ENCODE peak calls at places on chromosomes 4 and X, in ten cellular contexts. One of them, this sample, is unnamed.

GRCh38 chrX:2967998-2968909 is 38.1 kb upstream of the ARSH start:
- DNase-seq in posterior vena cava: no peak
- DNase-seq in GOT3: no peak
- DNase-seq in stimulated activated CD8-positive, alpha-beta memory T cell treated with anti-CD3 and anti-CD28 coated beads, Interleukin-7, amount 100 ng/mL, for 48 hours: no peak
- DNase-seq in Calu3: no peak
- DNase-seq in stimulated activated CD4-positive, alpha-beta T cell treated with anti-CD3 and anti-CD28 coated beads, Interleukin-12 subunit alpha, Interleukin-12 subunit beta, amount 100 ng/mL, for 48 hours: peak; percentile 8
- DNase-seq in pons: peak; percentile 31
- DNase-seq in HepG2: no peak
- DNase-seq in Right ventricle myocardium superior: peak; percentile 37
- DNase-seq in endodermal cell: peak; percentile 57
- DNase-seq in this sample: no peak

GRCh38 chr4:182338731-182339130 is 95.5 kb downstream of the TENM3 start:
- DNase-seq in stimulated activated CD4-positive, alpha-beta T cell treated with anti-CD3 and anti-CD28 coated beads, Interleukin-12 subunit alpha, Interleukin-12 subunit beta, amount 100 ng/mL, for 48 hours: no peak
- DNase-seq in pons: no peak
- DNase-seq in GOT3: no peak
- DNase-seq in posterior vena cava: no peak
- DNase-seq in endodermal cell: no peak
- DNase-seq in HepG2: no peak
- DNase-seq in Calu3: no peak
- DNase-seq in stimulated activated CD8-positive, alpha-beta memory T cell treated with anti-CD3 and anti-CD28 coated beads, Interleukin-7, amount 100 ng/mL, for 48 hours: no peak
- DNase-seq in Right ventricle myocardium superior: no peak
- DNase-seq in this sample: no peak

GRCh38 chr4:71235321-71236206 is 103.3 kb upstream of the SLC4A4 start:
- DNase-seq in HepG2: no peak
- DNase-seq in GOT3: no peak
- DNase-seq in stimulated activated CD4-positive, alpha-beta T cell treated with anti-CD3 and anti-CD28 coated beads, Interleukin-12 subunit alpha, Interleukin-12 subunit beta, amount 100 ng/mL, for 48 hours: no peak
- DNase-seq in Calu3: no peak
- DNase-seq in Right ventricle myocardium superior: no peak
- DNase-seq in pons: peak; percentile 22
- DNase-seq in stimulated activated CD8-positive, alpha-beta memory T cell treated with anti-CD3 and anti-CD28 coated beads, Interleukin-7, amount 100 ng/mL, for 48 hours: no peak
- DNase-seq in posterior vena cava: no peak
- DNase-seq in endodermal cell: no peak
- DNase-seq in this sample: no peak

GRCh38 chr4:106369456-106370060 is 980 bp upstream of the GIMD1 start:
- DNase-seq in Calu3: peak; percentile 43
- DNase-seq in endodermal cell: peak; percentile 72
- DNase-seq in Right ventricle myocardium superior: no peak
- DNase-seq in posterior vena cava: no peak
- DNase-seq in pons: peak; percentile 44
- DNase-seq in GOT3: no peak
- DNase-seq in HepG2: peak; percentile 42
- DNase-seq in stimulated activated CD8-positive, alpha-beta memory T cell treated with anti-CD3 and anti-CD28 coated beads, Interleukin-7, amount 100 ng/mL, for 48 hours: no peak
- DNase-seq in stimulated activated CD4-positive, alpha-beta T cell treated with anti-CD3 and anti-CD28 coated beads, Interleukin-12 subunit alpha, Interleukin-12 subunit beta, amount 100 ng/mL, for 48 hours: no peak
- DNase-seq in this sample: peak; percentile 73

GRCh38 chr4:142379277-142380051 is 466.6 kb downstream of the INPP4B start:
- DNase-seq in stimulated activated CD8-positive, alpha-beta memory T cell treated with anti-CD3 and anti-CD28 coated beads, Interleukin-7, amount 100 ng/mL, for 48 hours: no peak
- DNase-seq in GOT3: no peak
- DNase-seq in HepG2: no peak
- DNase-seq in Right ventricle myocardium superior: no peak
- DNase-seq in pons: no peak
- DNase-seq in Calu3: no peak
- DNase-seq in endodermal cell: peak; percentile 59
- DNase-seq in stimulated activated CD4-positive, alpha-beta T cell treated with anti-CD3 and anti-CD28 coated beads, Interleukin-12 subunit alpha, Interleukin-12 subunit beta, amount 100 ng/mL, for 48 hours: no peak
- DNase-seq in posterior vena cava: no peak
- DNase-seq in this sample: peak; percentile 76

GRCh38 chr4:33628296-33628695 is 2616.0 kb downstream of the ARAP2 start:
- DNase-seq in HepG2: no peak
- DNase-seq in stimulated activated CD4-positive, alpha-beta T cell treated with anti-CD3 and anti-CD28 coated beads, Interleukin-12 subunit alpha, Interleukin-12 subunit beta, amount 100 ng/mL, for 48 hours: no peak
- DNase-seq in stimulated activated CD8-positive, alpha-beta memory T cell treated with anti-CD3 and anti-CD28 coated beads, Interleukin-7, amount 100 ng/mL, for 48 hours: no peak
- DNase-seq in endodermal cell: no peak
- DNase-seq in posterior vena cava: no peak
- DNase-seq in GOT3: no peak
- DNase-seq in Calu3: no peak
- DNase-seq in pons: peak; percentile 53
- DNase-seq in Right ventricle myocardium superior: no peak
- DNase-seq in this sample: no peak

GRCh38 chr4:42280327-42281095 is 116.8 kb upstream of the SHISA3 start:
- DNase-seq in GOT3: no peak
- DNase-seq in HepG2: no peak
- DNase-seq in Right ventricle myocardium superior: no peak
- DNase-seq in stimulated activated CD8-positive, alpha-beta memory T cell treated with anti-CD3 and anti-CD28 coated beads, Interleukin-7, amount 100 ng/mL, for 48 hours: no peak
- DNase-seq in pons: no peak
- DNase-seq in posterior vena cava: no peak
- DNase-seq in Calu3: peak; percentile 1
- DNase-seq in stimulated activated CD4-positive, alpha-beta T cell treated with anti-CD3 and anti-CD28 coated beads, Interleukin-12 subunit alpha, Interleukin-12 subunit beta, amount 100 ng/mL, for 48 hours: no peak
- DNase-seq in endodermal cell: peak; percentile 58
- DNase-seq in this sample: no peak

GRCh38 chr4:24973471-24974251 is 57.1 kb downstream of the LGI2 start:
- DNase-seq in endodermal cell: peak; percentile 45
- DNase-seq in pons: peak; percentile 54
- DNase-seq in stimulated activated CD8-positive, alpha-beta memory T cell treated with anti-CD3 and anti-CD28 coated beads, Interleukin-7, amount 100 ng/mL, for 48 hours: no peak
- DNase-seq in stimulated activated CD4-positive, alpha-beta T cell treated with anti-CD3 and anti-CD28 coated beads, Interleukin-12 subunit alpha, Interleukin-12 subunit beta, amount 100 ng/mL, for 48 hours: no peak
- DNase-seq in Right ventricle myocardium superior: peak; percentile 80
- DNase-seq in Calu3: no peak
- DNase-seq in posterior vena cava: peak; percentile 91
- DNase-seq in GOT3: no peak
- DNase-seq in HepG2: peak; percentile 36
- DNase-seq in this sample: no peak

GRCh38 chr4:31370866-31371465 is 650.8 kb downstream of the PCDH7 start:
- DNase-seq in stimulated activated CD4-positive, alpha-beta T cell treated with anti-CD3 and anti-CD28 coated beads, Interleukin-12 subunit alpha, Interleukin-12 subunit beta, amount 100 ng/mL, for 48 hours: no peak
- DNase-seq in posterior vena cava: no peak
- DNase-seq in Calu3: no peak
- DNase-seq in Right ventricle myocardium superior: no peak
- DNase-seq in HepG2: peak; percentile 37
- DNase-seq in pons: peak; percentile 62
- DNase-seq in GOT3: no peak
- DNase-seq in stimulated activated CD8-positive, alpha-beta memory T cell treated with anti-CD3 and anti-CD28 coated beads, Interleukin-7, amount 100 ng/mL, for 48 hours: no peak
- DNase-seq in endodermal cell: no peak
- DNase-seq in this sample: no peak

GRCh38 chrX:53682885-53683555 is 3.5 kb downstream of the HUWE1 start:
- DNase-seq in Right ventricle myocardium superior: no peak
- DNase-seq in stimulated activated CD4-positive, alpha-beta T cell treated with anti-CD3 and anti-CD28 coated beads, Interleukin-12 subunit alpha, Interleukin-12 subunit beta, amount 100 ng/mL, for 48 hours: no peak
- DNase-seq in GOT3: no peak
- DNase-seq in Calu3: peak; percentile 43
- DNase-seq in posterior vena cava: peak; percentile 78
- DNase-seq in HepG2: peak; percentile 43
- DNase-seq in pons: peak; percentile 17
- DNase-seq in stimulated activated CD8-positive, alpha-beta memory T cell treated with anti-CD3 and anti-CD28 coated beads, Interleukin-7, amount 100 ng/mL, for 48 hours: no peak
- DNase-seq in endodermal cell: peak; percentile 75
- DNase-seq in this sample: no peak

GRCh38 chrX:154308108-154308946 is 12.7 kb downstream of the TKTL1 start:
- DNase-seq in stimulated activated CD4-positive, alpha-beta T cell treated with anti-CD3 and anti-CD28 coated beads, Interleukin-12 subunit alpha, Interleukin-12 subunit beta, amount 100 ng/mL, for 48 hours: peak; percentile 68
- DNase-seq in stimulated activated CD8-positive, alpha-beta memory T cell treated with anti-CD3 and anti-CD28 coated beads, Interleukin-7, amount 100 ng/mL, for 48 hours: peak; percentile 37
- DNase-seq in Calu3: peak; percentile 79
- DNase-seq in Right ventricle myocardium superior: peak; percentile 57
- DNase-seq in endodermal cell: peak; percentile 93
- DNase-seq in HepG2: peak; percentile 16
- DNase-seq in posterior vena cava: no peak
- DNase-seq in pons: peak; percentile 37
- DNase-seq in GOT3: no peak
- DNase-seq in this sample: no peak

GRCh38 chrX:100687128-100687527 is 43.1 kb downstream of the SRPX2 start:
- DNase-seq in Calu3: no peak
- DNase-seq in stimulated activated CD4-positive, alpha-beta T cell treated with anti-CD3 and anti-CD28 coated beads, Interleukin-12 subunit alpha, Interleukin-12 subunit beta, amount 100 ng/mL, for 48 hours: no peak
- DNase-seq in pons: no peak
- DNase-seq in GOT3: no peak
- DNase-seq in endodermal cell: no peak
- DNase-seq in posterior vena cava: no peak
- DNase-seq in HepG2: no peak
- DNase-seq in stimulated activated CD8-positive, alpha-beta memory T cell treated with anti-CD3 and anti-CD28 coated beads, Interleukin-7, amount 100 ng/mL, for 48 hours: peak; percentile 10
- DNase-seq in Right ventricle myocardium superior: no peak
- DNase-seq in this sample: no peak

GRCh38 chrX:141405486-141405877 is 163.2 kb upstream of the SPANXC start:
- DNase-seq in Right ventricle myocardium superior: no peak
- DNase-seq in posterior vena cava: no peak
- DNase-seq in Calu3: no peak
- DNase-seq in GOT3: no peak
- DNase-seq in endodermal cell: no peak
- DNase-seq in HepG2: no peak
- DNase-seq in stimulated activated CD8-positive, alpha-beta memory T cell treated with anti-CD3 and anti-CD28 coated beads, Interleukin-7, amount 100 ng/mL, for 48 hours: no peak
- DNase-seq in stimulated activated CD4-positive, alpha-beta T cell treated with anti-CD3 and anti-CD28 coated beads, Interleukin-12 subunit alpha, Interleukin-12 subunit beta, amount 100 ng/mL, for 48 hours: no peak
- DNase-seq in pons: no peak
- DNase-seq in this sample: no peak

This sample was measured in non-pigmented ciliary epithelial cell.